ENCODE peak calls at places on chromosomes 2 and 18, in four cellular contexts. One of them, this sample, is unnamed.

GRCh38 chr2:227607969-227608368 is 6.7 kb downstream of the SCYGR3 start:
- DNase-seq in stimulated activated CD4-positive, alpha-beta T cell treated with anti-CD3 and anti-CD28 coated beads, Interleukin-15, amount 100 ng/mL, for 1 hour: no peak
- DNase-seq in retinal pigment epithelial cell: no peak
- DNase-seq in NCI-H2081: no peak
- DNase-seq in this sample: no peak

GRCh38 chr2:10588911-10589310 is 100.9 kb downstream of the NOL10 start:
- DNase-seq in retinal pigment epithelial cell: no peak
- DNase-seq in stimulated activated CD4-positive, alpha-beta T cell treated with anti-CD3 and anti-CD28 coated beads, Interleukin-15, amount 100 ng/mL, for 1 hour: no peak
- DNase-seq in NCI-H2081: no peak
- DNase-seq in this sample: no peak

GRCh38 chr2:20992201-20992711 is 51.6 kb downstream of the APOB start:
- DNase-seq in NCI-H2081: no peak
- DNase-seq in stimulated activated CD4-positive, alpha-beta T cell treated with anti-CD3 and anti-CD28 coated beads, Interleukin-15, amount 100 ng/mL, for 1 hour: no peak
- DNase-seq in retinal pigment epithelial cell: peak
- DNase-seq in this sample: no peak

GRCh38 chr2:189261431-189261841 is 81.9 kb upstream of the COL5A2 start:
- DNase-seq in retinal pigment epithelial cell: no peak
- DNase-seq in stimulated activated CD4-positive, alpha-beta T cell treated with anti-CD3 and anti-CD28 coated beads, Interleukin-15, amount 100 ng/mL, for 1 hour: no peak
- DNase-seq in NCI-H2081: no peak
- DNase-seq in this sample: no peak

GRCh38 chr2:66488946-66489345 is 54.0 kb downstream of the MEIS1 start:
- DNase-seq in stimulated activated CD4-positive, alpha-beta T cell treated with anti-CD3 and anti-CD28 coated beads, Interleukin-15, amount 100 ng/mL, for 1 hour: no peak
- DNase-seq in retinal pigment epithelial cell: no peak
- DNase-seq in NCI-H2081: peak
- DNase-seq in this sample: no peak

GRCh38 chr2:231111987-231112386 is 12.9 kb downstream of the HTR2B start:
- DNase-seq in stimulated activated CD4-positive, alpha-beta T cell treated with anti-CD3 and anti-CD28 coated beads, Interleukin-15, amount 100 ng/mL, for 1 hour: no peak
- DNase-seq in retinal pigment epithelial cell: no peak
- DNase-seq in NCI-H2081: no peak
- DNase-seq in this sample: no peak

GRCh38 chr2:121360566-121361300 is 75.7 kb upstream of the TFCP2L1 start:
- DNase-seq in retinal pigment epithelial cell: no peak
- DNase-seq in stimulated activated CD4-positive, alpha-beta T cell treated with anti-CD3 and anti-CD28 coated beads, Interleukin-15, amount 100 ng/mL, for 1 hour: no peak
- DNase-seq in NCI-H2081: no peak
- DNase-seq in this sample: no peak

GRCh38 chr18:36693931-36694661 is 134.7 kb downstream of the TPGS2 start:
- DNase-seq in retinal pigment epithelial cell: no peak
- DNase-seq in stimulated activated CD4-positive, alpha-beta T cell treated with anti-CD3 and anti-CD28 coated beads, Interleukin-15, amount 100 ng/mL, for 1 hour: no peak
- DNase-seq in NCI-H2081: peak
- DNase-seq in this sample: no peak

GRCh38 chr2:218400930-218401833 is 1.5 kb downstream of the CTDSP1 start:
- DNase-seq in stimulated activated CD4-positive, alpha-beta T cell treated with anti-CD3 and anti-CD28 coated beads, Interleukin-15, amount 100 ng/mL, for 1 hour: no peak
- DNase-seq in NCI-H2081: no peak
- DNase-seq in retinal pigment epithelial cell: no peak
- DNase-seq in this sample: no peak

GRCh38 chr2:24833821-24834732 is 40.9 kb downstream of the CENPO start:
- DNase-seq in NCI-H2081: no peak
- DNase-seq in stimulated activated CD4-positive, alpha-beta T cell treated with anti-CD3 and anti-CD28 coated beads, Interleukin-15, amount 100 ng/mL, for 1 hour: no peak
- DNase-seq in retinal pigment epithelial cell: no peak
- DNase-seq in this sample: no peak

GRCh38 chr18:70523035-70523797 is 234.4 kb downstream of the SOCS6 start:
- DNase-seq in retinal pigment epithelial cell: no peak
- DNase-seq in stimulated activated CD4-positive, alpha-beta T cell treated with anti-CD3 and anti-CD28 coated beads, Interleukin-15, amount 100 ng/mL, for 1 hour: no peak
- DNase-seq in NCI-H2081: peak
- DNase-seq in this sample: no peak

GRCh38 chr2:48605482-48606175 is 12.0 kb upstream of the GTF2A1L start:
- DNase-seq in retinal pigment epithelial cell: no peak
- DNase-seq in NCI-H2081: no peak
- DNase-seq in stimulated activated CD4-positive, alpha-beta T cell treated with anti-CD3 and anti-CD28 coated beads, Interleukin-15, amount 100 ng/mL, for 1 hour: no peak
- DNase-seq in this sample: no peak

GRCh38 chr18:58211510-58211909 is 167.5 kb downstream of the NEDD4L start:
- DNase-seq in retinal pigment epithelial cell: no peak
- DNase-seq in NCI-H2081: no peak
- DNase-seq in stimulated activated CD4-positive, alpha-beta T cell treated with anti-CD3 and anti-CD28 coated beads, Interleukin-15, amount 100 ng/mL, for 1 hour: no peak
- DNase-seq in this sample: no peak

GRCh38 chr2:240792658-240793312 is 27.2 kb downstream of the KIF1A start:
- DNase-seq in stimulated activated CD4-positive, alpha-beta T cell treated with anti-CD3 and anti-CD28 coated beads, Interleukin-15, amount 100 ng/mL, for 1 hour: no peak
- DNase-seq in retinal pigment epithelial cell: no peak
- DNase-seq in NCI-H2081: no peak
- DNase-seq in this sample: no peak

GRCh38 chr18:80232030-80232429 is 15.3 kb downstream of the PARD6G start:
- DNase-seq in NCI-H2081: no peak
- DNase-seq in retinal pigment epithelial cell: no peak
- DNase-seq in stimulated activated CD4-positive, alpha-beta T cell treated with anti-CD3 and anti-CD28 coated beads, Interleukin-15, amount 100 ng/mL, for 1 hour: no peak
- DNase-seq in this sample: no peak

GRCh38 chr2:196607073-196607472 is 32.4 kb upstream of the CCDC150 start:
- DNase-seq in retinal pigment epithelial cell: no peak
- DNase-seq in NCI-H2081: no peak
- DNase-seq in stimulated activated CD4-positive, alpha-beta T cell treated with anti-CD3 and anti-CD28 coated beads, Interleukin-15, amount 100 ng/mL, for 1 hour: no peak
- DNase-seq in this sample: no peak

GRCh38 chr18:61379827-61380226 is 46.6 kb downstream of the CDH20 start:
- DNase-seq in retinal pigment epithelial cell: no peak
- DNase-seq in stimulated activated CD4-positive, alpha-beta T cell treated with anti-CD3 and anti-CD28 coated beads, Interleukin-15, amount 100 ng/mL, for 1 hour: no peak
- DNase-seq in NCI-H2081: no peak
- DNase-seq in this sample: no peak

GRCh38 chr2:25814681-25815080 is 63.6 kb downstream of the ASXL2 start:
- DNase-seq in retinal pigment epithelial cell: no peak
- DNase-seq in NCI-H2081: no peak
- DNase-seq in stimulated activated CD4-positive, alpha-beta T cell treated with anti-CD3 and anti-CD28 coated beads, Interleukin-15, amount 100 ng/mL, for 1 hour: no peak
- DNase-seq in this sample: no peak

GRCh38 chr18:24446953-24447537 is 13.4 kb upstream of the HRH4 start:
- DNase-seq in stimulated activated CD4-positive, alpha-beta T cell treated with anti-CD3 and anti-CD28 coated beads, Interleukin-15, amount 100 ng/mL, for 1 hour: no peak
- DNase-seq in retinal pigment epithelial cell: no peak
- DNase-seq in NCI-H2081: no peak
- DNase-seq in this sample: no peak

This sample was measured in activated T-helper 1 cell treated with anti-CD3 and anti-CD28 coated beads, Interleukin-2, amount 50 U/mL, for 16 hours.